ENCODE peak calls at places on chromosomes 6 and 20, in five cellular contexts. O, Q, N, I and F are unnamed samples.

GRCh38 chr6:37758647-37759046 is 60.9 kb upstream of the ZFAND3 start:
- DNase-seq in O (no peak), Q (no peak), N (no peak), I (no peak), F (no peak)

GRCh38 chr6:142737368-142738060 is 207.5 kb downstream of the HIVEP2 start:
- DNase-seq in O (no peak), Q (no peak), N (no peak), I (no peak), F (no peak)

GRCh38 chr20:63454729-63455567 is 17.5 kb downstream of the KCNQ2 start:
- DNase-seq in O (no peak), Q (no peak), N (no peak), I (no peak), F (no peak)

GRCh38 chr20:3674447-3674846 is 7.4 kb downstream of the ADAM33 start:
- DNase-seq in O (no peak), Q (no peak), N (no peak), I (no peak), F (no peak)

GRCh38 chr6:152981219-152981618 is 1.6 kb downstream of the FBXO5 start:
- DNase-seq in O (no peak), Q (no peak), N (no peak), I (no peak), F (no peak)

GRCh38 chr6:16713597-16713996 is 47.7 kb downstream of the ATXN1 start:
- DNase-seq in O (no peak), Q (no peak), N (no peak), I (no peak), F (no peak)

GRCh38 chr6:87078983-87079616 is 15.8 kb downstream of the CGA start:
- DNase-seq in O (peak), Q (peak), N (peak), I (peak), F (peak)

GRCh38 chr20:9051508-9051907 is 17.4 kb upstream of the PLCB4 start:
- DNase-seq in O (peak), Q (peak), N (peak), I (no peak), F (no peak)

GRCh38 chr6:151052021-151052646 is 186.6 kb downstream of the MTHFD1L start:
- DNase-seq in O (no peak), Q (no peak), N (no peak), I (no peak), F (no peak)

GRCh38 chr6:21455071-21455470 is 138.5 kb upstream of the SOX4 start:
- DNase-seq in O (no peak), Q (no peak), N (no peak), I (no peak), F (no peak)

GRCh38 chr20:43537921-43538854 is 20.6 kb upstream of the SGK2 start:
- DNase-seq in O (peak), Q (peak), N (peak), I (peak), F (peak)

GRCh38 chr6:14273196-14273595 is 155.6 kb downstream of the CD83 start:
- DNase-seq in O (no peak), Q (no peak), N (no peak), I (peak), F (no peak)

GRCh38 chr20:10762216-10762615 is 88.4 kb upstream of the JAG1 start:
- DNase-seq in O (no peak), Q (no peak), N (no peak), I (no peak), F (no peak)

GRCh38 chr20:22180244-22180643 is 404.1 kb downstream of the FOXA2 start:
- DNase-seq in O (peak), Q (no peak), N (peak), I (peak), F (no peak)

DNA sequence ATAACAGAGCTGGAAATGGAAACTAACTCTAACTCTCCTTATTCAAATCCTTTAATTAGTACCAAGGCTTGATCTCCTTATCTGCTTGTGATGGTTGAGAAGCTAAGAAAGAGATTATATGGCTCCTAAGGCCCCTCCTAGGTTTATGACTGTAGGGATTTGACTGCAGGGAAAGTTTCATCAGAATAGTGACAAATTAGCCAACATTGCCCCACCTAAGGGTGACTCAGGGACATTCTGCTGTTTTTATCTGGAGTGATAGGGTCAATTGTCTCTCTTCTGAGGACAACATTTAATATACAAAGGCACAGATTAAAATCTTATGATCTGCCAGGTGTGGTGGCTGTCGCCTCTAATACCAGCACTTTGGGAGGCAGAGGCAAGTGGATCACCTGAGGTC is 138.1 kb upstream of the MARCKS start:
- DNase-seq in O (peak), Q (no peak), N (peak), I (no peak), F (no peak)
- TF ChIP-seq CTCF in O (no peak), Q (no peak), N (no peak), I (no peak), F (no peak)

GRCh38 chr20:57048027-57048869 is 218.2 kb downstream of the BMP7 start:
- DNase-seq in O (peak), Q (no peak), N (peak), I (peak), F (peak)

GRCh38 chr20:57051096-57051495 is 215.3 kb downstream of the BMP7 start:
- DNase-seq in O (no peak), Q (no peak), N (no peak), I (no peak), F (no peak)

GRCh38 chr20:57043669-57044268 is 222.7 kb downstream of the BMP7 start:
- DNase-seq in O (no peak), Q (no peak), N (no peak), I (no peak), F (no peak)

GRCh38 chr20:57049298-57049697 is 217.1 kb downstream of the BMP7 start:
- DNase-seq in O (no peak), Q (no peak), N (no peak), I (no peak), F (no peak)

GRCh38 chr20:57047281-57048026 is 219.0 kb downstream of the BMP7 start:
- DNase-seq in O (peak), Q (no peak), N (peak), I (no peak), F (no peak)
- TF ChIP-seq CTCF in O (peak), Q (no peak), N (peak), I (peak), F (no peak)

DNA sequence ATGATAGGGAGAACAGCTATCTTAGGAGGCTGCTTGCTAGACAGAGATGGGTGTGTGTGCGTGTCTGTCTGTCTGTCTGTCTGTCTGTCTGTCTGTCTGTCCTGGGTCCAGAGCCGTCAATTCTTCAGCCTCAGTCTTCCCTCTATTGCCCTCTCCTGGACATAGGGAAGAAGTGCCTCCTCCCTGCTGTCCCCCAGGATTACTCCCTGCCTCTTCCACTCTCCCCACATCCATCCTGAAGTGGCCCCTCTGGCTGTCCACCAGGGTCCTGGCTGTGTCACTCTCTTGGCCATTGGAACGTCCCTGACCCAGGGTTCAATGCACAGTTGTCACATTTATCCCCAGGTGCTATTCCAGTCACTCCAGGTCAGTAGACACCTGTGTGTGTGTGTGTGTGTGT is 10.2 kb downstream of the TREML2 start:
- DNase-seq in O (no peak), Q (no peak), N (no peak), I (no peak), F (no peak)
- TF ChIP-seq CTCF in O (peak), Q (no peak), N (no peak), I (peak), F (no peak)

DNA sequence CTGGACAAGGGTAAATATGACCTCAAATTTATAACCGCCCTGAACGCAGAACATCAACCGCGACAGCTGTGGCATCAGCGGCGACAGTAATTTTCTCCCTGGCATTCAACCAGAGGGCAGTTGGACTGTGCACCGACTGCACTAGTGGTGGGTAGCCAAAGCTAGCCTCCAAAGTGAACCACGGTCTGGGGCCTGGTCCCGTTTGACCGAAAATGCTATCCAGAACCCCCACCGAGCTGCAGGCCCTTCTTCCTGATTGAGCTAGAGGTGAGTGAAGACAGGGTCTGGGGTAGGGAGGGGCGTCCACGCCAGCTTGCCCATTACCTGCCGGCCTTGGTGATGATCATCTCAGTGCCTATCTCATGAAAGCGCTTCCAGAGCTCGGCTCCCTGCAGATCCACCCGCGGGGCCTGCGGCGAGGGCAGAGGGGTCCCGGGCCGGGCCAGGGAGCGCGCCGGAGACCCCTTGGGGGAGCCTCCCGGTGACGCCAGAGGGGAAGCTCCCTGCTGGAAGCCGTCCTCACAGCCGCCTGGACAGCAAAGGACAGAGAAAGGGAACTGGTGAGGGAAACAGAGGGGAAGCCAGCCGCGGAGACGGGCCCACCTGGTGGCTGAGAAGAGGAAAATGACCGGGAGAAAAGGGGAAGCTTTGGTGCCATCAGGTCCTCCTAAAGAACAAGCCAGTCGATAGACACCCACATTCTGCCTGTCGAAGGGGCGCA is 2.0 kb downstream of the TBX18 start:
- DNase-seq in O (no peak), Q (no peak), N (peak), I (peak), F (no peak)
- TF ChIP-seq CTCF in O (no peak), Q (peak), N (no peak), I (peak), F (no peak)

GRCh38 chr20:53208110-53208908 is 236.2 kb downstream of the TSHZ2 start:
- DNase-seq in O (peak), Q (no peak), N (peak), I (peak), F (no peak)
- TF ChIP-seq CTCF in O (peak), Q (no peak), N (no peak), I (peak), F (peak)

GRCh38 chr6:25013249-25013648 is 77.5 kb upstream of the RIPOR2 start:
- DNase-seq in O (no peak), Q (no peak), N (no peak), I (no peak), F (no peak)
- TF ChIP-seq CTCF in O (peak), Q (no peak), N (no peak), I (peak), F (peak)

DNA sequence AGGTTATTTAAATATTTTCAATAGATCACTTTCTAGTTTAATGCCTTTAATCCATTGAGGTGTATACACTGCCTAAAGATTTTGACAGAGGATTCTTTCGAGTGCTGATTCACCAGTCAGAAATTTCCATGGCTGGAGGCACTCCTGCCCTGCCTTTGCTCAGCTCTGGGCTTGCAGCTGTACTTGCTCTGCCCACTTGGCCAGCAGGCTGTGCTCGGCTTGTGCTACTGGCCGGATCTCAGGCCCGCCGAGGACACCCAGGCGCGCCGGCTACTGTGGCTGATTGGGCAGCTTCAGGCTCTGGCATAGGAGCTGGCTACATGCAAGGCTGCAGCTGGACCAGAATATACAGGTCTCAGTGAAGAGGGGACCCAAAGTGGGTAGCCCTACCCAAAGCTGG is 675.1 kb upstream of the MMS22L start:
- DNase-seq in O (no peak), Q (no peak), N (peak), I (peak), F (no peak)
- TF ChIP-seq CTCF in O (no peak), Q (no peak), N (no peak), I (peak), F (no peak)

GRCh38 chr6:99324996-99325395 is 24.5 kb downstream of the FAXC start:
- DNase-seq in O (no peak), Q (no peak), N (no peak), I (no peak), F (no peak)
- TF ChIP-seq CTCF in O (no peak), Q (no peak), N (no peak), I (peak), F (no peak)